ENCODE peak calls at places on chromosomes 3 and 15, in seven cellular contexts. Y is HFFc6, U is HepG2, A is AG10803, S is HuH-7.5, F is HTR-8/SVneo, P is HEK293T. K is an unnamed sample.

GRCh38 chr15:94000603-94001002 is 230.8 kb upstream of the MCTP2 start:
- DNase-seq in Y (no peak), U (no peak), A (no peak), S (no peak), F (no peak), P (no peak), K (no peak)

GRCh38 chr3:181711325-181712135 is at the start of gene SOX2:
- DNase-seq in Y (no peak), U (peak; percentile 67), A (peak; percentile 17), S (peak; percentile 75), F (no peak), P (peak; percentile 76), K (peak; percentile 62)

GRCh38 chr15:91970142-91970541 is 116.6 kb downstream of the SLCO3A1 start:
- DNase-seq in Y (no peak), U (no peak), A (peak; percentile 81), S (no peak), F (no peak), P (no peak), K (no peak)

GRCh38 chr15:66834863-66835557 is 133.0 kb downstream of the SMAD6 start:
- DNase-seq in Y (no peak), U (no peak), A (no peak), S (no peak), F (no peak), P (no peak), K (no peak)

GRCh38 chr3:82791241-82791640 is 1029.8 kb upstream of the GBE1 start:
- DNase-seq in Y (no peak), U (no peak), A (no peak), S (no peak), F (no peak), P (no peak), K (no peak)

GRCh38 chr3:179063945-179064560 is 7.6 kb downstream of the ZMAT3 start:
- DNase-seq in Y (peak; percentile 60), U (no peak), A (no peak), S (no peak), F (peak; percentile 53), P (no peak), K (peak; percentile 91)

GRCh38 chr15:60585743-60586708 is 107.1 kb upstream of the ICE2 start:
- DNase-seq in Y (peak; percentile 75), U (peak; percentile 68), A (peak; percentile 73), S (peak; percentile 18), F (peak; percentile 63), P (peak; percentile 39), K (peak; percentile 50)

GRCh38 chr3:9194509-9195184 is 54.8 kb downstream of the SRGAP3 start:
- DNase-seq in Y (no peak), U (no peak), A (no peak), S (no peak), F (no peak), P (no peak), K (no peak)

GRCh38 chr15:64443747-64444621 is 16.4 kb upstream of the ZNF609 start:
- DNase-seq in Y (peak; percentile 80), U (peak; percentile 10), A (peak; percentile 75), S (no peak), F (peak; percentile 65), P (no peak), K (no peak)

GRCh38 chr3:40524222-40524570 is 564 bp upstream of the ZNF621 start:
- DNase-seq in Y (no peak), U (no peak), A (no peak), S (no peak), F (no peak), P (no peak), K (no peak)

GRCh38 chr15:60660290-60661051 is 181.5 kb upstream of the ICE2 start:
- DNase-seq in Y (peak; percentile 52), U (no peak), A (peak; percentile 87), S (no peak), F (no peak), P (no peak), K (peak; percentile 24)

GRCh38 chr3:94137377-94137776 is 74.5 kb downstream of the NSUN3 start:
- DNase-seq in Y (no peak), U (no peak), A (peak; percentile 5), S (no peak), F (no peak), P (no peak), K (no peak)

GRCh38 chr15:96428742-96429141 is 98.2 kb downstream of the NR2F2 start:
- DNase-seq in Y (peak; percentile 97), U (no peak), A (peak; percentile 95), S (no peak), F (peak; percentile 83), P (no peak), K (no peak)

GRCh38 chr15:90221251-90221900 is 12.4 kb downstream of the CIB1 start:
- DNase-seq in Y (peak; percentile 75), U (peak; percentile 67), A (peak; percentile 90), S (peak; percentile 97), F (peak; percentile 80), P (peak; percentile 87), K (peak; percentile 40)

GRCh38 chr15:40242216-40242599 is 3.3 kb downstream of the PAK6 start:
- DNase-seq in Y (no peak), U (no peak), A (no peak), S (no peak), F (no peak), P (no peak), K (no peak)

GRCh38 chr3:57161131-57161538 is 4.0 kb downstream of the IL17RD start:
- DNase-seq in Y (no peak), U (no peak), A (peak; percentile 63), S (no peak), F (no peak), P (no peak), K (no peak)

GRCh38 chr3:195732951-195733350 is 12.2 kb downstream of the MUC20 start:
- DNase-seq in Y (no peak), U (no peak), A (no peak), S (no peak), F (no peak), P (no peak), K (no peak)

GRCh38 chr3:10292505-10293419 is at the start of gene GHRL:
- DNase-seq in Y (no peak), U (peak; percentile 79), A (no peak), S (peak; percentile 72), F (no peak), P (no peak), K (no peak)

GRCh38 chr3:50270422-50270831 is 1.5 kb downstream of the SEMA3B start:
- DNase-seq in Y (peak; percentile 29), U (no peak), A (no peak), S (no peak), F (no peak), P (no peak), K (no peak)

GRCh38 chr15:93308026-93308670 is 219.1 kb upstream of the RGMA start:
- DNase-seq in Y (no peak), U (no peak), A (no peak), S (no peak), F (no peak), P (no peak), K (no peak)

GRCh38 chr15:58522391-58522790 is 90.6 kb downstream of the LIPC start:
- DNase-seq in Y (no peak), U (no peak), A (no peak), S (no peak), F (no peak), P (no peak), K (peak; percentile 60)

GRCh38 chr15:55737373-55737772 is 5.6 kb downstream of the PRTG start:
- DNase-seq in Y (no peak), U (no peak), A (no peak), S (no peak), F (peak; percentile 13), P (no peak), K (peak; percentile 73)

GRCh38 chr3:178967184-178967532 is 104.5 kb downstream of the ZMAT3 start:
- DNase-seq in Y (no peak), U (no peak), A (no peak), S (no peak), F (no peak), P (no peak), K (no peak)

GRCh38 chr3:72185549-72186484 is 400.9 kb upstream of the PROK2 start:
- DNase-seq in Y (peak; percentile 10), U (peak; percentile 7), A (peak; percentile 81), S (no peak), F (peak; percentile 35), P (no peak), K (peak; percentile 24)

GRCh38 chr3:13235897-13236296 is 162.7 kb upstream of the IQSEC1 start:
- DNase-seq in Y (no peak), U (peak; percentile 9), A (no peak), S (no peak), F (no peak), P (no peak), K (no peak)

GRCh38 chr15:78016860-78017259 is 60.7 kb downstream of the TBC1D2B start:
- DNase-seq in Y (no peak), U (no peak), A (no peak), S (no peak), F (no peak), P (no peak), K (no peak)

GRCh38 chr3:156093966-156094365 is 26.4 kb upstream of the KCNAB1 start:
- DNase-seq in Y (no peak), U (no peak), A (no peak), S (no peak), F (no peak), P (no peak), K (no peak)